ENCODE peak calls at places on chromosomes 1 and 21, in six cellular contexts. E, P, X, U, T and L are unnamed samples.

GRCh38 chr1:978835-979743 is 2.8 kb downstream of the PERM1 start:
- DNase-seq in E (no peak), P (no peak), X (no peak), U (no peak), T (no peak), L (no peak)

GRCh38 chr1:94898486-94899385 is 28.2 kb downstream of the CNN3 start:
- DNase-seq in E (peak; percentile 21), P (no peak), X (peak; percentile 74), U (no peak), T (no peak), L (no peak)

GRCh38 chr21:38140192-38140905 is 116.4 kb upstream of the KCNJ15 start:
- DNase-seq in E (peak; percentile 72), P (peak; percentile 5), X (peak; percentile 86), U (peak; percentile 6), T (peak; percentile 4), L (no peak)

GRCh38 chr1:240149488-240150094 is 57.9 kb downstream of the FMN2 start:
- DNase-seq in E (peak; percentile 22), P (peak; percentile 81), X (no peak), U (no peak), T (peak; percentile 32), L (peak; percentile 11)

GRCh38 chr1:21292991-21293536 is 2.8 kb upstream of the ECE1 start:
- DNase-seq in E (no peak), P (no peak), X (no peak), U (no peak), T (no peak), L (peak; percentile 80)

GRCh38 chr1:151739590-151740355 is 18.5 kb downstream of the RIIAD1 start:
- DNase-seq in E (peak; percentile 71), P (no peak), X (peak; percentile 37), U (no peak), T (no peak), L (no peak)

GRCh38 chr1:234725177-234726132 is 115.5 kb upstream of the IRF2BP2 start:
- DNase-seq in E (no peak), P (peak; percentile 56), X (peak; percentile 62), U (peak; percentile 54), T (no peak), L (no peak)

GRCh38 chr1:173205146-173206051 is 1.7 kb downstream of the TNFSF4 start:
- DNase-seq in E (peak; percentile 54), P (no peak), X (no peak), U (no peak), T (peak; percentile 88), L (no peak)

GRCh38 chr1:154323493-154323892 is 1.8 kb upstream of the ATP8B2 start:
- DNase-seq in E (no peak), P (no peak), X (no peak), U (no peak), T (no peak), L (no peak)

GRCh38 chr1:93262645-93263044 is 82.1 kb downstream of the CCDC18 start:
- DNase-seq in E (no peak), P (no peak), X (no peak), U (no peak), T (no peak), L (no peak)

GRCh38 chr1:66618390-66618789 is 84.4 kb downstream of the SGIP1 start:
- DNase-seq in E (no peak), P (no peak), X (no peak), U (no peak), T (no peak), L (no peak)

GRCh38 chr1:164857439-164857838 is 298.5 kb downstream of the PBX1 start:
- DNase-seq in E (no peak), P (no peak), X (no peak), U (no peak), T (no peak), L (no peak)

GRCh38 chr1:150987928-150988327 is 5.8 kb downstream of the ANXA9 start:
- DNase-seq in E (no peak), P (no peak), X (no peak), U (no peak), T (no peak), L (no peak)

GRCh38 chr1:18234790-18235242 is 127.2 kb downstream of the IGSF21 start:
- DNase-seq in E (peak; percentile 41), P (peak; percentile 62), X (no peak), U (peak; percentile 35), T (peak; percentile 18), L (peak; percentile 49)

GRCh38 chr1:173478099-173478555 is 992 bp downstream of the PRDX6 start:
- DNase-seq in E (peak; percentile 76), P (peak; percentile 56), X (peak; percentile 87), U (no peak), T (peak; percentile 60), L (peak; percentile 8)

GRCh38 chr21:19950347-19950746 is 1047.9 kb upstream of the NCAM2 start:
- DNase-seq in E (no peak), P (no peak), X (no peak), U (no peak), T (no peak), L (no peak)